ENCODE peak calls at places on chromosome 11, in five cellular contexts. One of them, this sample, is unnamed.

GRCh38 chr11:1177020-1177770 is 19.4 kb downstream of the MUC5AC start:
- DNase-seq in cardiac septum: no peak
- DNase-seq in GM03348: no peak
- DNase-seq in AG09309: no peak
- DNase-seq in amygdala: no peak
- DNase-seq in this sample: peak

GRCh38 chr11:68780829-68781228 is 29.5 kb upstream of the TESMIN start:
- DNase-seq in GM03348: no peak
- DNase-seq in cardiac septum: no peak
- DNase-seq in amygdala: no peak
- DNase-seq in AG09309: no peak
- DNase-seq in this sample: no peak

GRCh38 chr11:43508511-43508918 is 149.8 kb downstream of the TTC17 start:
- DNase-seq in amygdala: no peak
- DNase-seq in GM03348: peak
- DNase-seq in cardiac septum: no peak
- DNase-seq in AG09309: peak
- DNase-seq in this sample: no peak

GRCh38 chr11:72203163-72203562 is 11.2 kb downstream of the FOLR1 start:
- DNase-seq in cardiac septum: no peak
- DNase-seq in GM03348: no peak
- DNase-seq in amygdala: no peak
- DNase-seq in AG09309: no peak
- DNase-seq in this sample: no peak

GRCh38 chr11:110886241-110886640 is 174.0 kb upstream of the ARHGAP20 start:
- DNase-seq in AG09309: no peak
- DNase-seq in GM03348: no peak
- DNase-seq in cardiac septum: no peak
- DNase-seq in amygdala: no peak
- DNase-seq in this sample: no peak

GRCh38 chr11:32435947-32436750 is 810 bp upstream of the WT1 start:
- DNase-seq in cardiac septum: no peak
- DNase-seq in GM03348: no peak
- DNase-seq in AG09309: no peak
- DNase-seq in amygdala: no peak
- DNase-seq in this sample: no peak

GRCh38 chr11:16897460-16898061 is 116.7 kb downstream of the PLEKHA7 start:
- DNase-seq in GM03348: no peak
- DNase-seq in AG09309: no peak
- DNase-seq in amygdala: no peak
- DNase-seq in cardiac septum: no peak
- DNase-seq in this sample: no peak

GRCh38 chr11:80163011-80163410 is 722.2 kb upstream of the TENM4 start:
- DNase-seq in cardiac septum: no peak
- DNase-seq in amygdala: no peak
- DNase-seq in GM03348: peak
- DNase-seq in AG09309: no peak
- DNase-seq in this sample: no peak

GRCh38 chr11:42778193-42778592 is 533.6 kb upstream of the API5 start:
- DNase-seq in cardiac septum: no peak
- DNase-seq in GM03348: no peak
- DNase-seq in AG09309: no peak
- DNase-seq in amygdala: no peak
- DNase-seq in this sample: no peak

GRCh38 chr11:102831128-102831708 is 12.2 kb downstream of the MMP3 start:
- DNase-seq in GM03348: peak
- DNase-seq in cardiac septum: no peak
- DNase-seq in AG09309: no peak
- DNase-seq in amygdala: no peak
- DNase-seq in this sample: peak

GRCh38 chr11:12729941-12730340 is 55.7 kb downstream of the TEAD1 start:
- DNase-seq in AG09309: no peak
- DNase-seq in cardiac septum: no peak
- DNase-seq in amygdala: no peak
- DNase-seq in GM03348: no peak
- DNase-seq in this sample: no peak

GRCh38 chr11:11411401-11411985 is 58.4 kb upstream of the CSNK2A3 start:
- DNase-seq in GM03348: no peak
- DNase-seq in amygdala: no peak
- DNase-seq in cardiac septum: no peak
- DNase-seq in AG09309: no peak
- DNase-seq in this sample: no peak

GRCh38 chr11:8017894-8018741 is 31.0 kb downstream of the EIF3F start:
- DNase-seq in amygdala: no peak
- DNase-seq in GM03348: peak
- DNase-seq in cardiac septum: peak
- DNase-seq in AG09309: no peak
- DNase-seq in this sample: no peak

GRCh38 chr11:107468596-107468995 is 11.0 kb upstream of the CWF19L2 start:
- DNase-seq in GM03348: no peak
- DNase-seq in amygdala: no peak
- DNase-seq in cardiac septum: no peak
- DNase-seq in AG09309: no peak
- DNase-seq in this sample: no peak

GRCh38 chr11:77299528-77299993 is 1.9 kb downstream of the GDPD4 start:
- DNase-seq in AG09309: no peak
- DNase-seq in amygdala: no peak
- DNase-seq in GM03348: no peak
- DNase-seq in cardiac septum: no peak
- DNase-seq in this sample: no peak

GRCh38 chr11:46900091-46900746 is 18.1 kb downstream of the LRP4 start:
- DNase-seq in GM03348: no peak
- DNase-seq in amygdala: no peak
- DNase-seq in cardiac septum: no peak
- DNase-seq in AG09309: no peak
- DNase-seq in this sample: peak

GRCh38 chr11:30546334-30546733 is 39.8 kb downstream of the MPPED2 start:
- DNase-seq in amygdala: no peak
- DNase-seq in cardiac septum: no peak
- DNase-seq in GM03348: no peak
- DNase-seq in AG09309: no peak
- DNase-seq in this sample: no peak

GRCh38 chr11:129143335-129143734 is 48.8 kb downstream of the ARHGAP32 start:
- DNase-seq in cardiac septum: no peak
- DNase-seq in AG09309: peak
- DNase-seq in GM03348: peak
- DNase-seq in amygdala: peak
- DNase-seq in this sample: peak

GRCh38 chr11:2924381-2924780 is 4.8 kb downstream of the PHLDA2 start:
- DNase-seq in AG09309: no peak
- DNase-seq in GM03348: no peak
- DNase-seq in cardiac septum: no peak
- DNase-seq in amygdala: no peak
- DNase-seq in this sample: no peak

GRCh38 chr11:69249641-69250502 is 44.1 kb upstream of the MYEOV start:
- DNase-seq in GM03348: no peak
- DNase-seq in amygdala: no peak
- DNase-seq in AG09309: no peak
- DNase-seq in cardiac septum: peak
- DNase-seq in this sample: no peak

GRCh38 chr11:8032122-8032521 is 45.0 kb downstream of the EIF3F start:
- DNase-seq in AG09309: no peak
- DNase-seq in amygdala: no peak
- DNase-seq in cardiac septum: peak
- DNase-seq in GM03348: no peak
- DNase-seq in this sample: no peak

GRCh38 chr11:65885231-65885630 is 3.0 kb downstream of the FIBP start:
- DNase-seq in AG09309: no peak
- DNase-seq in amygdala: no peak
- DNase-seq in GM03348: no peak
- DNase-seq in cardiac septum: no peak
- DNase-seq in this sample: no peak

GRCh38 chr11:7905549-7905948 is 25.5 kb downstream of the OR10A6 start:
- DNase-seq in AG09309: no peak
- DNase-seq in amygdala: no peak
- DNase-seq in cardiac septum: no peak
- DNase-seq in GM03348: no peak
- DNase-seq in this sample: no peak

GRCh38 chr11:67247946-67248550 is 18.2 kb upstream of the GRK2 start:
- DNase-seq in cardiac septum: no peak
- DNase-seq in AG09309: no peak
- DNase-seq in amygdala: no peak
- DNase-seq in GM03348: no peak
- DNase-seq in this sample: no peak

GRCh38 chr11:116702772-116703360 is 69.9 kb downstream of the BUD13 start:
- DNase-seq in amygdala: no peak
- DNase-seq in GM03348: no peak
- DNase-seq in cardiac septum: peak
- DNase-seq in AG09309: no peak
- DNase-seq in this sample: peak

GRCh38 chr11:12074529-12075195 is 35.7 kb upstream of the MICAL2 start:
- DNase-seq in AG09309: no peak
- DNase-seq in GM03348: no peak
- DNase-seq in cardiac septum: no peak
- DNase-seq in amygdala: no peak
- DNase-seq in this sample: no peak

GRCh38 chr11:93700830-93701229 is 39.3 kb downstream of the CEP295 start:
- DNase-seq in amygdala: no peak
- DNase-seq in cardiac septum: no peak
- DNase-seq in GM03348: no peak
- DNase-seq in AG09309: peak
- DNase-seq in this sample: no peak

GRCh38 chr11:2709429-2709828 is 9.6 kb upstream of the KCNQ1OT1 start:
- DNase-seq in cardiac septum: no peak
- DNase-seq in amygdala: no peak
- DNase-seq in GM03348: no peak
- DNase-seq in AG09309: no peak
- DNase-seq in this sample: peak

GRCh38 chr11:34633990-34634725 is 13.3 kb downstream of the EHF start:
- DNase-seq in AG09309: peak
- DNase-seq in cardiac septum: no peak
- DNase-seq in amygdala: no peak
- DNase-seq in GM03348: peak
- DNase-seq in this sample: no peak

GRCh38 chr11:69050592-69051380 is 2.1 kb downstream of the TPCN2 start:
- DNase-seq in amygdala: no peak
- DNase-seq in cardiac septum: no peak
- DNase-seq in AG09309: no peak
- DNase-seq in GM03348: no peak
- DNase-seq in this sample: no peak

GRCh38 chr11:72836111-72836510 is 21.9 kb downstream of the ATG16L2 start:
- DNase-seq in amygdala: no peak
- DNase-seq in AG09309: no peak
- DNase-seq in GM03348: no peak
- DNase-seq in cardiac septum: no peak
- DNase-seq in this sample: no peak

GRCh38 chr11:78212586-78213371 is 24.1 kb downstream of the USP35 start:
- DNase-seq in AG09309: no peak
- DNase-seq in GM03348: peak
- DNase-seq in amygdala: no peak
- DNase-seq in cardiac septum: peak
- DNase-seq in this sample: no peak

GRCh38 chr11:3160252-3161031 is 4.7 kb downstream of the OSBPL5 start:
- DNase-seq in AG09309: peak
- DNase-seq in cardiac septum: peak
- DNase-seq in amygdala: peak
- DNase-seq in GM03348: peak
- DNase-seq in this sample: peak